ENCODE peak calls at places on chromosomes 5 and 9, in seven cellular contexts. P is HepG2; H is T-cell; K is gastroesophageal sphincter; B is pancreas; R is Right ventricle myocardium inferior; G is activated naive CD4-positive, alpha-beta T cell treated with anti-CD3 and anti-CD28 coated beads, Interleukin-2, amount 50 U/mL, for 72 hours. A is an unnamed sample.

GRCh38 chr9:77997611-77998349 is 33.8 kb downstream of the GNAQ start:
- ATAC-seq in G (no peak), B (no peak), R (peak; percentile 64), P (no peak), H (no peak), K (no peak), A (no peak)

GRCh38 chr5:38598296-38598993 is 42.0 kb upstream of the LIFR start:
- ATAC-seq in G (no peak), K (no peak), H (no peak), B (no peak), P (no peak), R (no peak), A (no peak)

GRCh38 chr9:107422189-107422802 is 67.3 kb downstream of the KLF4 start:
- ATAC-seq in P (peak; percentile 96), B (peak; percentile 77), R (peak; percentile 65), G (peak; percentile 50), H (no peak), K (peak; percentile 49), A (peak; percentile 52)

GRCh38 chr9:86336058-86336457 is 18.2 kb downstream of the TUT7 start:
- ATAC-seq in B (no peak), K (no peak), H (no peak), P (peak; percentile 99), R (no peak), G (no peak), A (no peak)

GRCh38 chr5:68460147-68460760 is 244.7 kb downstream of the PIK3R1 start:
- ATAC-seq in K (no peak), H (peak; percentile 44), G (no peak), R (peak; percentile 61), B (peak; percentile 23), P (peak; percentile 60), A (no peak)

GRCh38 chr9:119974026-119974425 is 604.8 kb upstream of the BRINP1 start:
- ATAC-seq in P (peak; percentile 63), R (no peak), B (no peak), H (no peak), K (no peak), G (no peak), A (no peak)

GRCh38 chr9:123097709-123098459 is 64.4 kb downstream of the GPR21 start:
- ATAC-seq in G (no peak), K (no peak), P (no peak), R (no peak), H (no peak), B (no peak), A (no peak)

GRCh38 chr5:36611520-36612274 is 5.3 kb downstream of the SLC1A3 start:
- ATAC-seq in P (no peak), G (no peak), B (no peak), H (no peak), K (no peak), R (peak; percentile 39), A (no peak)

GRCh38 chr9:14212697-14213420 is 101.1 kb downstream of the NFIB start:
- ATAC-seq in R (no peak), K (no peak), G (no peak), P (peak; percentile 56), H (no peak), B (peak; percentile 59), A (no peak)

GRCh38 chr5:110031402-110032140 is 341.8 kb downstream of the MAN2A1 start:
- ATAC-seq in G (no peak), R (no peak), P (no peak), H (peak; percentile 55), B (no peak), K (no peak), A (no peak)

GRCh38 chr5:96434201-96434645 is 1.2 kb upstream of the PCSK1 start:
- ATAC-seq in B (peak; percentile 80), G (no peak), K (no peak), H (peak; percentile 44), P (peak; percentile 97), R (peak; percentile 52), A (peak; percentile 48)

GRCh38 chr9:15103321-15103720 is 193.1 kb upstream of the FREM1 start:
- ATAC-seq in R (no peak), G (no peak), K (no peak), B (no peak), H (no peak), P (no peak), A (no peak)

GRCh38 chr5:80406980-80407734 is 707 bp upstream of the ZFYVE16 start:
- ATAC-seq in R (peak; percentile 32), G (no peak), B (peak; percentile 52), P (peak; percentile 84), K (peak; percentile 73), H (peak; percentile 0), A (no peak)

GRCh38 chr5:7615566-7616061 is 219.7 kb downstream of the ADCY2 start:
- ATAC-seq in B (no peak), H (no peak), P (no peak), R (no peak), G (no peak), K (no peak), A (no peak)

GRCh38 chr5:52707626-52708025 is 80.1 kb upstream of the ITGA1 start:
- ATAC-seq in G (no peak), K (no peak), H (no peak), B (no peak), R (no peak), P (peak; percentile 70), A (no peak)

GRCh38 chr9:86242012-86242411 is 17.4 kb downstream of the C9orf153 start:
- ATAC-seq in G (no peak), P (no peak), R (no peak), H (no peak), B (no peak), K (no peak), A (no peak)

A was measured in activated T-helper 17 cell treated with anti-CD3 and anti-CD28 coated beads, Interleukin-2, amount 50 U/mL, for 72 hours.